ENCODE peak calls at places on chromosomes 7 and 10, in eight cellular contexts. U, M, K, Q, H, S, J and C are unnamed samples.

GRCh38 chr10:85926136-85926535 is 440.5 kb downstream of the GRID1 start:
- DNase-seq in S (peak), J (no peak), M (no peak), U (no peak), K (peak), H (no peak), Q (no peak), C (no peak)

GRCh38 chr10:78523453-78523852 is 489.8 kb downstream of the RPS24 start:
- DNase-seq in H (no peak), K (no peak), S (peak), M (no peak), J (no peak), Q (no peak), U (no peak), C (no peak)

GRCh38 chr7:585873-586272 is 66.2 kb upstream of the PDGFA start:
- DNase-seq in Q (no peak), U (no peak), J (no peak), K (no peak), S (no peak), M (no peak), H (no peak), C (no peak)

GRCh38 chr7:90838799-90839198 is 242.7 kb downstream of the CDK14 start:
- DNase-seq in K (no peak), U (no peak), J (no peak), H (no peak), M (no peak), Q (no peak), S (no peak), C (no peak)

GRCh38 chr10:105239311-105240215 is 598.5 kb downstream of the SORCS3 start:
- DNase-seq in S (peak), U (no peak), J (no peak), K (no peak), M (no peak), Q (no peak), H (no peak), C (no peak)

GRCh38 chr7:82624337-82624736 is 180.8 kb upstream of the CACNA2D1 start:
- DNase-seq in J (no peak), K (no peak), U (no peak), M (no peak), S (no peak), Q (no peak), H (peak), C (no peak)

GRCh38 chr7:99379043-99379577 is 4.6 kb downstream of the ARPC1B start:
- DNase-seq in Q (no peak), J (no peak), S (no peak), M (peak), U (peak), K (no peak), H (peak), C (peak)

GRCh38 chr7:66535414-66536329 is 93.0 kb upstream of the KCTD7 start:
- DNase-seq in U (no peak), S (no peak), K (no peak), J (no peak), H (no peak), Q (no peak), M (no peak), C (no peak)

GRCh38 chr10:99976886-99977391 is 32.8 kb downstream of the DNMBP start:
- DNase-seq in M (peak), U (no peak), S (peak), H (peak), K (no peak), J (no peak), Q (no peak), C (no peak)

GRCh38 chr7:47786557-47787248 is 161.6 kb downstream of the PKD1L1 start:
- DNase-seq in K (peak), S (no peak), J (no peak), H (peak), U (no peak), M (peak), Q (no peak), C (no peak)